ENCODE peak calls at places on chromosomes 6 and 20, in four cellular contexts. One of them, this sample, is unnamed.
A peak's percentile ranks its signal among the peaks of the same experiment; 100 is the strongest.

GRCh38 chr6:106512048-106512957 is 117.0 kb downstream of the RTN4IP1 start:
- DNase-seq in H1: no peak
- DNase-seq in IMR-90: no peak
- DNase-seq in H9: peak; percentile 55
- DNase-seq in this sample: peak; percentile 41

GRCh38 chr6:30073489-30074240 is 1.9 kb downstream of the RNF39 start:
- DNase-seq in H1: no peak
- DNase-seq in IMR-90: no peak
- DNase-seq in H9: no peak
- DNase-seq in this sample: no peak

GRCh38 chr6:158229823-158230222 is 61.7 kb downstream of the GTF2H5 start:
- DNase-seq in H1: no peak
- DNase-seq in IMR-90: no peak
- DNase-seq in H9: no peak
- DNase-seq in this sample: no peak

GRCh38 chr6:52543729-52544324 is 33.0 kb downstream of the TRAM2 start:
- DNase-seq in H1: peak; percentile 19
- DNase-seq in IMR-90: peak; percentile 55
- DNase-seq in H9: no peak
- DNase-seq in this sample: peak; percentile 95

GRCh38 chr6:137492289-137492688 is 1.9 kb downstream of the OLIG3 start:
- DNase-seq in H1: no peak
- DNase-seq in IMR-90: no peak
- DNase-seq in H9: no peak
- DNase-seq in this sample: no peak

GRCh38 chr6:27605401-27606342 is 132.8 kb upstream of the ZNF184 start:
- DNase-seq in H1: peak; percentile 84
- DNase-seq in IMR-90: peak; percentile 59
- DNase-seq in H9: peak; percentile 91
- DNase-seq in this sample: peak; percentile 96

GRCh38 chr6:3566812-3567211 is 110.0 kb upstream of the SLC22A23 start:
- DNase-seq in H1: no peak
- DNase-seq in IMR-90: peak; percentile 90
- DNase-seq in H9: no peak
- DNase-seq in this sample: no peak

GRCh38 chr6:30207619-30208295 is 5.4 kb downstream of the TRIM26 start:
- DNase-seq in H1: no peak
- DNase-seq in IMR-90: no peak
- DNase-seq in H9: no peak
- DNase-seq in this sample: peak; percentile 53

GRCh38 chr6:126826315-126826714 is 292.2 kb upstream of the RSPO3 start:
- DNase-seq in H1: no peak
- DNase-seq in IMR-90: peak; percentile 28
- DNase-seq in H9: no peak
- DNase-seq in this sample: no peak

GRCh38 chr6:24961852-24962251 is 26.1 kb upstream of the RIPOR2 start:
- DNase-seq in H1: no peak
- DNase-seq in IMR-90: no peak
- DNase-seq in H9: no peak
- DNase-seq in this sample: no peak

GRCh38 chr20:16145919-16146318 is 427.3 kb downstream of the KIF16B start:
- DNase-seq in H1: no peak
- DNase-seq in IMR-90: no peak
- DNase-seq in H9: no peak
- DNase-seq in this sample: no peak

GRCh38 chr20:38117635-38118034 is 47.4 kb downstream of the TGM2 start:
- DNase-seq in H1: no peak
- DNase-seq in IMR-90: peak; percentile 66
- DNase-seq in H9: no peak
- DNase-seq in this sample: peak; percentile 83

GRCh38 chr6:108736832-108737231 is 111.4 kb upstream of the ARMC2 start:
- DNase-seq in H1: peak; percentile 61
- DNase-seq in IMR-90: peak; percentile 92
- DNase-seq in H9: peak; percentile 85
- DNase-seq in this sample: peak; percentile 75

GRCh38 chr20:42688576-42688975 is 501.1 kb downstream of the PTPRT start:
- DNase-seq in H1: no peak
- DNase-seq in IMR-90: no peak
- DNase-seq in H9: peak; percentile 36
- DNase-seq in this sample: peak; percentile 59

GRCh38 chr6:13661647-13662046 is 46.5 kb downstream of the NOL7 start:
- DNase-seq in H1: no peak
- DNase-seq in IMR-90: no peak
- DNase-seq in H9: no peak
- DNase-seq in this sample: no peak

GRCh38 chr6:15441215-15441868 is 195.5 kb downstream of the JARID2 start:
- DNase-seq in H1: no peak
- DNase-seq in IMR-90: peak; percentile 78
- DNase-seq in H9: peak; percentile 6
- DNase-seq in this sample: peak; percentile 77

GRCh38 chr20:38304845-38305447 is 990 bp downstream of the BPI start:
- DNase-seq in H1: peak; percentile 10
- DNase-seq in IMR-90: peak; percentile 38
- DNase-seq in H9: peak; percentile 71
- DNase-seq in this sample: peak; percentile 53

GRCh38 chr6:142485256-142485655 is 183.4 kb downstream of the ADGRG6 start:
- DNase-seq in H1: no peak
- DNase-seq in IMR-90: peak; percentile 76
- DNase-seq in H9: no peak
- DNase-seq in this sample: no peak

GRCh38 chr6:143774347-143774746 is 68.8 kb upstream of the LTV1 start:
- DNase-seq in H1: no peak
- DNase-seq in IMR-90: no peak
- DNase-seq in H9: no peak
- DNase-seq in this sample: no peak

GRCh38 chr6:112117554-112117953 is 30.2 kb downstream of the FAM229B start:
- DNase-seq in H1: no peak
- DNase-seq in IMR-90: peak; percentile 62
- DNase-seq in H9: no peak
- DNase-seq in this sample: no peak

GRCh38 chr6:157144861-157145260 is 178.5 kb downstream of the TMEM242 start:
- DNase-seq in H1: no peak
- DNase-seq in IMR-90: no peak
- DNase-seq in H9: no peak
- DNase-seq in this sample: no peak

GRCh38 chr6:51536728-51537127 is 550.7 kb downstream of the PKHD1 start:
- DNase-seq in H1: no peak
- DNase-seq in IMR-90: no peak
- DNase-seq in H9: no peak
- DNase-seq in this sample: no peak

GRCh38 chr20:40511478-40511877 is 177.6 kb downstream of the MAFB start:
- DNase-seq in H1: no peak
- DNase-seq in IMR-90: no peak
- DNase-seq in H9: no peak
- DNase-seq in this sample: peak; percentile 55

GRCh38 chr6:139028242-139028657 is 295 bp upstream of the ABRACL start:
- DNase-seq in H1: peak; percentile 58
- DNase-seq in IMR-90: no peak
- DNase-seq in H9: peak; percentile 89
- DNase-seq in this sample: no peak

GRCh38 chr20:50654899-50655298 is 36.4 kb downstream of the RIPOR3 start:
- DNase-seq in H1: no peak
- DNase-seq in IMR-90: no peak
- DNase-seq in H9: no peak
- DNase-seq in this sample: no peak

GRCh38 chr20:50652702-50653294 is 38.5 kb downstream of the RIPOR3 start:
- DNase-seq in H1: no peak
- DNase-seq in IMR-90: peak; percentile 77
- DNase-seq in H9: no peak
- DNase-seq in this sample: no peak

GRCh38 chr20:50658804-50659380 is 32.5 kb downstream of the RIPOR3 start:
- DNase-seq in H1: no peak
- DNase-seq in IMR-90: no peak
- DNase-seq in H9: no peak
- DNase-seq in this sample: no peak

GRCh38 chr20:50651676-50652075 is 39.7 kb downstream of the RIPOR3 start:
- DNase-seq in H1: no peak
- DNase-seq in IMR-90: no peak
- DNase-seq in H9: no peak
- DNase-seq in this sample: no peak

GRCh38 chr20:50655325-50655880 is 35.9 kb downstream of the RIPOR3 start:
- DNase-seq in H1: no peak
- DNase-seq in IMR-90: peak; percentile 88
- DNase-seq in H9: no peak
- DNase-seq in this sample: no peak
- H3K18ac ChIP-seq in H1: no peak overlapping the region
- H3K18ac ChIP-seq in IMR-90: peak overlapping the region; percentile 92
- H3K18ac ChIP-seq in H9: no peak overlapping the region
- H3K18ac ChIP-seq in this sample: peak overlapping the region; percentile 25

GRCh38 chr20:19048898-19049889 is 163.2 kb upstream of the SLC24A3 start:
- DNase-seq in H1: no peak
- DNase-seq in IMR-90: no peak
- DNase-seq in H9: no peak
- DNase-seq in this sample: peak; percentile 69
- H3K56ac ChIP-seq in H1: no peak overlapping the region
- H3K56ac ChIP-seq in IMR-90: no peak overlapping the region
- H3K56ac ChIP-seq in H9: no peak overlapping the region
- H3K56ac ChIP-seq in this sample: no peak overlapping the region

DNA sequence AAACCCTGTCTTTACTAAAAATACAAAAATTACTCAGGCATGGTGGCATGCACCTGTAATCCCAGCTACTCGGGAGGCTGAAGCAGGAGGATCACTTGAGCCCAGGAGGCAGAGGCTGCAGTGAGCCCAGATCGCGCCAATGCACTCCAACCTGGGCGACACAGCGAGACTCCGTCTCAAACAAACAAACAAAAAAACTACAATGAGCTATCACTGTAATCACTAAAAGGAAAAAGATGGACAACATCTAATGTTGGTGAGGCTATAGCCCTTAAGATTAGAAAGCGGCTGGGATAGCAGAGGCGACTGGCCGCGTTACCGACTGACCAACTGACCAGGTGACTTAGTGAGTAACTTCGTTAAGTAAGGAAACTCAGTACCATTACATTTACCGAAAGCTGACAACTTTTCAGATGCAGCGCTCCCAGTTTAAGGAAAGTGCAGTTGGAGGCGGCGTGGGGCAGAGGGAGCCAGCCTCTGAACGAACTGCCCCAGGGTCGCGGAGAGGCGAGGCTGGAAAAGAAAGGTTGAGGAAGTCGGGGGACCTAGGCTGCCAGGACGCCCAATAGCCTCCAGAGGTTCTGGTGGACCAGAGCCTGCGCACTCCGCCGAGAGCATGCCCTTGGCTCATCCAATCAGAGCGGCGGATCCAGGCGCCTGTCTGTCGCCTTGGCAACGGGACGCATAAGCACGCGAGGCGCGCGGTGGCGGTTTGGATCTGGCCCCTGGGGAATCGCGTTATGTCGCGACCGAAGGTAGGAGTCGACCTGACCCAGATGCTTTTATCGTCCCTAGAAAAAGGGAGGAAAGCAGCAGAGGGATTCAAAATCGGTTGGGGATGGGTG is 8.9 kb downstream of the TTLL9 start:
- DNase-seq in H1: peak; percentile 91
- DNase-seq in IMR-90: peak; percentile 92
- DNase-seq in H9: peak; percentile 99
- DNase-seq in this sample: peak; percentile 99
- H3K23ac ChIP-seq in H1: no peak overlapping the region
- H3K23ac ChIP-seq in IMR-90: no peak overlapping the region
- H3K23ac ChIP-seq in H9: no peak overlapping the region
- H3K23ac ChIP-seq in this sample: no peak overlapping the region

GRCh38 chr20:48825551-48825885 is 2.3 kb downstream of the PREX1 start:
- DNase-seq in H1: no peak
- DNase-seq in IMR-90: no peak
- DNase-seq in H9: no peak
- DNase-seq in this sample: no peak

GRCh38 chr20:48826064-48826463 is 1.7 kb downstream of the PREX1 start:
- DNase-seq in H1: peak; percentile 15
- DNase-seq in IMR-90: no peak
- DNase-seq in H9: peak; percentile 69
- DNase-seq in this sample: peak; percentile 95

GRCh38 chr20:48828734-48829460 is 1.1 kb upstream of the PREX1 start:
- DNase-seq in H1: no peak
- DNase-seq in IMR-90: no peak
- DNase-seq in H9: no peak
- DNase-seq in this sample: peak; percentile 37

GRCh38 chr20:48827880-48828733 is at the start of gene PREX1:
- DNase-seq in H1: peak; percentile 34
- DNase-seq in IMR-90: peak; percentile 61
- DNase-seq in H9: peak; percentile 80
- DNase-seq in this sample: peak; percentile 91

DNA sequence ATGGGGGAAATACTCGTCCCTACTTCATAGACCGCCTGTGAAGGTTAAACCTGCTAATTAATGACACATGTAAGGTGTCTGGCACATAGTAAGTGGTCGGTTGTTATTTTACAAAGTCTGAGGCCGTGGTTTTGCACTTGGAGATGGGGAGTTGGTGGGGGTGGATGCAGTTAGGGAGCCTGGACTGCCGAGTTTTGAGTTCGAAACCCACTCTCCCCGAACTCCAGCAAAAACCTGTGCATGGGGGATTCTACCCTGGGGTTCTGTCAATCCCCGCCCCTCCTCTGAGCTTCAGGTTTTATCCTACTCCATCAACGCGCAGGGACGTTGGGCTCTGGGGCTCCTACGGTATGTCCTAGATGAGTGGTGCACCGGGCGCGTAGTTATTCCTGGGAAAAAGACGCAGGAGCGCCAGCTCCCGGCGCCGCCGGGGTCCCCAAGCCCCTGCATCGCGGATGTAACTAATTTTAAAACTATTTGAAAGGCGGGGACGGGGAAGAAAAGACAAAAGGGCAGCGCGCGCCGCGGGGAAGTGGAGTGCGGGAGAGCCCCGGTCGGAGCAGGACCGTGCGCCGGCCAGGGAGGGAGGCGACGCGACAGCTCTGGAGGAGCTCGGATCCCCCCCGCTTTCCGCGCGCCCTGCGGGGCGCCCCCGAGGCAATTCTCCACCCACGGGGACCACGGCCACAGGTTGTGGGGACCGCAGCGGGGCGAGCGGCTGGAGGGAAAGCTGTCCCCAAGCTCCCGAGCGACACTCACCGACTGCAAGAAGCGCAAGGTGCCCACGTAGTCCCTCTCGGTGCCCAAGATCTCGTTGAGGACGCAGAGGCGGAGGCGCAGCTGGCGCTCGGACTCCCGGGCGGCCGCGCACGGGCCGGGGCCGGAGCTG is 672 bp downstream of the PREX1 start:
- DNase-seq in H1: no peak
- DNase-seq in IMR-90: no peak
- DNase-seq in H9: peak; percentile 54
- DNase-seq in this sample: peak; percentile 78
- H3K18ac ChIP-seq in H1: no peak overlapping the region
- H3K18ac ChIP-seq in IMR-90: no peak overlapping the region
- H3K18ac ChIP-seq in H9: no peak overlapping the region
- H3K18ac ChIP-seq in this sample: peak overlapping the region; percentile 86

GRCh38 chr6:28941681-28942448 is 18.1 kb upstream of the TRIM27 start:
- DNase-seq in H1: peak; percentile 27
- DNase-seq in IMR-90: no peak
- DNase-seq in H9: no peak
- DNase-seq in this sample: no peak
- H3K56ac ChIP-seq in H1: no peak overlapping the region
- H3K56ac ChIP-seq in IMR-90: peak overlapping the region; percentile 38
- H3K56ac ChIP-seq in H9: no peak overlapping the region
- H3K56ac ChIP-seq in this sample: no peak overlapping the region

GRCh38 chr6:167819640-167820039 is 7.1 kb upstream of the AFDN start:
- DNase-seq in H1: no peak
- DNase-seq in IMR-90: no peak
- DNase-seq in H9: no peak
- DNase-seq in this sample: no peak
- H3K23ac ChIP-seq in H1: no peak overlapping the region
- H3K23ac ChIP-seq in IMR-90: no peak overlapping the region
- H3K23ac ChIP-seq in H9: no peak overlapping the region
- H3K23ac ChIP-seq in this sample: peak overlapping the region; percentile 15

GRCh38 chr6:167687035-167687720 is 139.5 kb upstream of the AFDN start:
- DNase-seq in H1: no peak
- DNase-seq in IMR-90: no peak
- DNase-seq in H9: no peak
- DNase-seq in this sample: no peak
- H3K18ac ChIP-seq in H1: no peak overlapping the region
- H3K18ac ChIP-seq in IMR-90: no peak overlapping the region
- H3K18ac ChIP-seq in H9: no peak overlapping the region
- H3K18ac ChIP-seq in this sample: no peak overlapping the region

This sample was measured in mesendoderm.